ENCODE peak calls at places on chromosome 16, in five cellular contexts. V, X, I, C and Y are unnamed samples.

GRCh38 chr16:56513972-56514371 is 5.9 kb downstream of the BBS2 start:
- DNase-seq in V (no peak), X (no peak), I (peak; percentile 45), C (peak; percentile 75), Y (peak; percentile 61)

GRCh38 chr16:86680137-86680536 is 101.8 kb downstream of the FOXL1 start:
- DNase-seq in I (no peak), X (no peak), V (no peak), C (peak; percentile 75), Y (no peak)

GRCh38 chr16:85990861-85991301 is 91.9 kb downstream of the IRF8 start:
- DNase-seq in X (no peak), V (no peak), I (no peak), C (no peak), Y (no peak)

GRCh38 chr16:15879255-15879804 is 9.1 kb downstream of the CEP20 start:
- DNase-seq in C (peak; percentile 73), I (no peak), V (no peak), X (no peak), Y (peak; percentile 18)

GRCh38 chr16:47258874-47259461 is 115.2 kb upstream of the NETO2 start:
- DNase-seq in V (no peak), C (peak; percentile 31), X (no peak), I (peak; percentile 31), Y (no peak)

GRCh38 chr16:74252329-74252728 is 44.3 kb upstream of the PSMD7 start:
- DNase-seq in I (no peak), C (no peak), X (peak; percentile 26), V (no peak), Y (no peak)

GRCh38 chr16:59881366-59881765 is 1147.2 kb upstream of the GOT2 start:
- DNase-seq in I (no peak), X (no peak), C (no peak), V (no peak), Y (no peak)

GRCh38 chr16:79970551-79971236 is 370.2 kb upstream of the MAF start:
- DNase-seq in C (peak; percentile 8), I (no peak), V (no peak), X (no peak), Y (no peak)

GRCh38 chr16:27449434-27450188 is 47.6 kb downstream of the IL21R start:
- DNase-seq in C (no peak), I (no peak), V (no peak), X (no peak), Y (no peak)

GRCh38 chr16:19429271-19429670 is 11.6 kb downstream of the TMC5 start:
- DNase-seq in C (no peak), V (no peak), X (no peak), I (no peak), Y (no peak)

GRCh38 chr16:28623172-28623711 is 13.4 kb upstream of the SULT1A1 start:
- DNase-seq in I (peak; percentile 39), X (no peak), V (no peak), C (no peak), Y (no peak)

GRCh38 chr16:79139799-79140198 is 460.7 kb downstream of the MAF start:
- DNase-seq in V (no peak), X (no peak), C (no peak), I (no peak), Y (no peak)

GRCh38 chr16:23486480-23486879 is 23.8 kb downstream of the GGA2 start:
- DNase-seq in X (no peak), V (no peak), I (no peak), C (no peak), Y (no peak)

GRCh38 chr16:69328854-69329316 is 1.5 kb downstream of the PDF start:
- DNase-seq in I (no peak), V (no peak), X (no peak), C (no peak), Y (no peak)

GRCh38 chr16:11232852-11233726 is 22.9 kb downstream of the SOCS1 start:
- DNase-seq in I (peak; percentile 72), C (no peak), V (no peak), X (peak; percentile 69), Y (no peak)

DNA sequence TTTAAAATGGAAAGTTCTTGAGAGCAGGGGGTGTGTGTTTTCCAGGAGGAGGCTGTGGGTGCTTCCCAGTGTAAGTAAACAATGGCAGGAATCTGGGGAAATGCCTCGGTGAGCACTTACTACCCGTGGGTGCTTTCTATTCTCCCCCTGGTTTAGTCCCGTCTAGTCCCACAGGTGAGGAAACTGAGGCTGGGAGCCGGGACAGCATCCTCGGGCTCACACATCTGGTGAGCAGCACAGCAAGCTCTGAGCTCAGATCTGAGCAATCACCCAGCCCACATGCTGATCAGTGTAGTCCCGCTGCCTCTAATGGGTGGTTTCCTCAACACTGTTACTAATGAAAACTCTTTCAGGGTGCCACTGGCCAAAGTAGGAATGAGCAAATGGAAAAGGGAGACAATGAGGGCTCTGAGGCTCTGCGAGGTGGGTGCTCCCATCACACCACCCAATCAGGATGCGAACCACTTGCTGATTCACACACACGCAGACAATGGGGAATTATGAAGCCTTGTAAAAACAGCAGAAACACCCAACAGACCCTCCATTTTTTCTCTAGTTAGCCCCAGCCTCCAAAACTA is 202.6 kb downstream of the PARN start:
- DNase-seq in V (no peak), I (no peak), X (no peak), C (peak; percentile 35), Y (no peak)
- H2BK12ac ChIP-seq in V (no peak overlapping the region), I (no peak overlapping the region), X (peak overlapping the region; percentile 1), C (no peak overlapping the region), Y (no peak overlapping the region)

GRCh38 chr16:73025506-73026131 is 22.3 kb downstream of the ZFHX3 start:
- DNase-seq in X (no peak), I (no peak), V (no peak), C (peak; percentile 75), Y (no peak)
- H3K27me3 ChIP-seq in X (peaks cover 74% of the 10 kb centered on the region), I (peaks cover 48% of the 10 kb centered on the region), V (peaks cover 13% of the 10 kb centered on the region), C (no peaks in the 10 kb centered on the region), Y (no peaks in the 10 kb centered on the region)

DNA sequence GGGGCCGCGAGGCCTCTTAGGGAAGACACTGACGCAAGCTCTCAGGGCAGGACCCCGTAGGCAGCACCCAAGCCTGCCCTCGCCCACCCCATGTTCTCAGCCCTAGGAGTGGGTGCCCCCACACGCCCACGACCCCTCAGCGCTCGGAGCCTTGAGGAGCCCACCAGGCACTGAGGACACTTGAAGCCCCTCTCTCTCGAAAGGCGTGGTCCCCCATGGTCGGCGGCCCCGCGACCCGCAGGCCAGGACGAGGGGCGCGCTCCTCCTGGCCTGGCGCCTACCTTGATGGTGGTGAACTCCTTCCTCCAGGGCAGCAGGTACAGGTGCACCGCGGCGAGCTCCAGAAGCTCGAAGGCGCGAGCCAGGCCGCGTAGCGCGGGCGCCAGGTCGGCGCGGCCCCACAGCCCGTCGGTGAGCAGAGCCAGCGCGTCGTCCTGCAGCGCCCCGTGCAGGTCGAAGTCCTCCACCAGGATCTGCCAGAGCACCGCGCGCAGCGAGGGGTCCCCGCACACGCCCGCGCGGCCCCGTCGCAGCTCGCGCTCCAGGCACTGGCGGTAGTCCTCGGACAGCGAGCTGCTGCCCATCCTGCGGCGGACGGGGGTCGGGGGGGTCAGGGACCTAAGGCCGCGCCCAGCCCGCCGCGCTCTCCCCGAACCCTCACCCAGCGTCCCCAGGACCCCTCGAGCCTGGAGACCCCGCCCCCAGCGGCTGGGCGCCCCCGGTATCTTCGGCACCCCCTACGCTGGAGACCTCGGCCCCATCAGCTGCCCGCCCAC is 668 bp downstream of the SPATA2L start:
- DNase-seq in I (peak; percentile 73), X (peak; percentile 76), C (peak; percentile 65), V (no peak), Y (peak; percentile 74)
- H3K14ac ChIP-seq in I (peak overlapping the region; percentile 72), X (no peak overlapping the region), C (no peak overlapping the region), V (peak overlapping the region; percentile 97), Y (peak overlapping the region; percentile 57)

DNA sequence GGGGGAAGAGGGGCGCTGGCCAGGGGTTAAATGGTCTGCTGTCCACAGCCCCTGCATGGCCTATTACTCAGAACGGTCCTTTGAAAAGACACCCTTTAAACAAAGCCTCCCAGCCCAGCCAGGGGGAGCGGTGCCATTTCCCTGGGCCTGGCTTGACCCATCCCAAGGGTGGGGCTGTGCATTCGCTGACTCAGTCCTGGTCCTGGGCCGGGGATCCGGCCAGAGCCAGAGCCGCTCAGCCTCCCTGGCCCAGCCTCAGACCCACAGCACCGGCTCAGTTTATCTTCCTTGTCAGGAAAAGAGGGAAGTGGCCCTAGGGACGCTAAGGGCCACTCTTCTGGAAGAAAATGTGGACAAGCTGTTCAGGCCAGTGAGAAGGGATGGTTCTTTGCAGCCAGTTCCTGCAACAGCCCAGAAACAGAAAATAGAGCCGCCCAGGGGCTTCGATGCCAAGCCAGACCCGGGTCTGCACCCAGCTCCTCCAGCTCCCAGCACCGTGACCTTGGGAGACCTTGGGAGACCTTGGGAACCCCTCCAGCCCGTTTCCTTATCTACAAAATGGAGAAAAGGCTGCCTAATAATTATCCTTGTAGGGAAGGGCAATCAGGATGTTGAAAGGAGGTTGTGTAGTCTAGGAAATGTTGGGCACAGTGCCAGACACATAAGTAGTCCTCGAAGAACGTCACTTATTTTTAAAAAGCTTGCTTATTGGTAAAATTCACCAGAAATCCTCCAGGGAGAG is 82.5 kb downstream of the ZDHHC7 start:
- DNase-seq in I (no peak), V (no peak), C (no peak), X (no peak), Y (no peak)
- H2BK12ac ChIP-seq in I (no peak overlapping the region), V (no peak overlapping the region), C (no peak overlapping the region), X (no peak overlapping the region), Y (peak overlapping the region; percentile 16)

DNA sequence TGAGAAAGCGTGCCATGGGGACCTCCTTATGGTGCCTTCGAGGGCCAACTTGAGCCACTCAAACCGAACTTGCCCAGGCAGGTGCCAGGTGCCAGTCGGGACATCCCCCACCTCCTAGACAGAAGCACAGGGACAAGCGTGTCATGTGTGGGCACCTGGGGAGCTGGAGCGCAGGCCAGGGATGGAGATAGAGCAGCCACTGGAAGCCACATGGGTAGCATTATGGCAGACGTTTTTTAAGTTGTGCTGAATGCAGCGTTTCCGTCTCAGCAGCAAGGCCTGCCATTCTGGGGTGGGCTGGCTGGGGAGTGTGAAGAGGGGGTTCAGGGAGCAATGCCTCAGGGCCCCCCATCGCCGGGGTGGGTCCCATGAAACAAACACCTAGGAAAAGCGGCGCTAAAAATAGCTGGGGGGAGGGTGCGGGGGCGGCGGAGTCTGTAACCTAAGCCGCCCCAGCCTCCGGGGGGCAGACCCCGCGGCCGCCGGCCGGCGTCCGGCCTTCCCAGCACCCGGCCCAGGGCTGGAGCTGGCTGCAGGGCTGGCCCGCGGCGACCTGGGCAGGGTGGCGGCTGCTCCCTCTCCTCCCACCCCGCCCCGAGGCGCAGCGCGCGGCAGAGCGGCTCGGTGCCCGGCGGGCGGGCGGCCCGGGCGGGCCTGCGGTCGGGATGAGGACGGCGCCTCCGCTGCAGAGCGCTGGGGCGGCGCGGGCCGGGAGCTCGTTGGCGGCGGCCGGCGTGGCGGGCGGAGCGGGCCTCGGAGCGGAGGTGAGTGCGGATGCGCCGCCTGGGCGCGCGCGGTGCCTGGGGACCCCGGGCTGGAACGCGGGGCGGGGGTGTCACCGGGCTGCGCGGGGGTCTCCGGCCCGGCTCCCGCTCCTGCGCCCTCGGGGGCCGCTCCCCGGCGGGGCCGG is at the start of gene ZNF469:
- DNase-seq in V (no peak), X (peak; percentile 76), C (peak; percentile 41), I (no peak), Y (no peak)
- H3K27me3 ChIP-seq in V (peaks cover 50% of the 10 kb centered on the region), X (peaks cover 34% of the 10 kb centered on the region), C (no peaks in the 10 kb centered on the region), I (peaks cover 13% of the 10 kb centered on the region), Y (peaks cover 31% of the 10 kb centered on the region)

GRCh38 chr16:81633680-81634379 is 145.3 kb upstream of the PLCG2 start:
- DNase-seq in V (no peak), C (no peak), I (no peak), X (no peak), Y (no peak)
- H3K14ac ChIP-seq in V (no peak overlapping the region), C (no peak overlapping the region), I (no peak overlapping the region), X (no peak overlapping the region), Y (no peak overlapping the region)

DNA sequence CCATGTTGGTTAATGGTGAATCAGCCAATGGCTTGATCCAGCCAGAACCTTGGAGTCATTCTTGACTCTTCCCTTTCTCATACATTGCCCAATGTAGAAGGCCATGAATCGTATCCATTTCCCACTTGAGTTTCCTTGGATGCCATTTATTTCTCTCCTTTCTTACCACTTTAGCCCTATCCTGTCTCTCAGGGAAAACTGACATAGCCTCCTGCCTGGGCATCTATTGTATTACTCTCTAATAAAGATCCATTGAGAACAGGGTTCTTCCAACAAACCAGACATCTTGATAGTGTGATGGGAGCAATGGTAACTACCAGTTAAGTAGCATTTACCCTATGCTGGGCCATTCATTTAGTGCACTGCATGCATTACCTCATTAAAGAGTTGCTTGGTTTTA is 104.2 kb upstream of the CDH11 start:
- DNase-seq in X (no peak), V (no peak), I (no peak), C (no peak), Y (no peak)
- H2BK12ac ChIP-seq in X (no peak overlapping the region), V (no peak overlapping the region), I (no peak overlapping the region), C (no peak overlapping the region), Y (no peak overlapping the region)